ENCODE peak calls at places on chromosomes 12 and 14, in five cellular contexts. O is foreskin fibroblast; X is GM23338; Y is fibroblast of pulmonary artery; S is CD8-positive, alpha-beta T cell. U is an unnamed sample.

GRCh38 chr12:89461649-89462612 is 62.7 kb downstream of the GALNT4 start:
- DNase-seq in O (peak), S (no peak), Y (peak), X (peak), U (no peak)

GRCh38 chr12:49609059-49609874 is 3.8 kb upstream of the FAM186B start:
- DNase-seq in X (no peak), O (no peak), Y (no peak), S (no peak), U (no peak)

GRCh38 chr12:129887047-129887568 is 16.7 kb downstream of the TMEM132D start:
- DNase-seq in Y (no peak), S (no peak), O (no peak), X (no peak), U (no peak)

GRCh38 chr14:33454707-33455106 is 496.2 kb downstream of the EGLN3 start:
- DNase-seq in O (no peak), Y (no peak), X (no peak), S (no peak), U (no peak)

GRCh38 chr14:24852312-24853060 is 197.5 kb downstream of the STXBP6 start:
- DNase-seq in S (no peak), X (peak), O (no peak), Y (no peak), U (no peak)

GRCh38 chr12:58633479-58633878 is 286.8 kb downstream of the LRIG3 start:
- DNase-seq in S (no peak), Y (peak), X (no peak), O (no peak), U (no peak)

GRCh38 chr12:132395908-132396305 is 66.5 kb upstream of the GALNT9 start:
- DNase-seq in O (no peak), X (no peak), S (no peak), Y (no peak), U (no peak)

GRCh38 chr12:121560392-121561021 is 20.3 kb downstream of the KDM2B start:
- DNase-seq in X (no peak), S (no peak), O (no peak), Y (no peak), U (no peak)

GRCh38 chr12:19741132-19741489 is 301.8 kb downstream of the AEBP2 start:
- DNase-seq in S (no peak), O (no peak), Y (no peak), X (no peak), U (no peak)

GRCh38 chr12:47408171-47408871 is 297.5 kb downstream of the RPAP3 start:
- DNase-seq in S (peak), X (peak), O (no peak), Y (no peak), U (no peak)

GRCh38 chr14:104567957-104568225 is 11.7 kb upstream of the C14orf180 start:
- DNase-seq in S (no peak), Y (no peak), X (no peak), O (no peak), U (no peak)

GRCh38 chr12:5166976-5167375 is 123.3 kb downstream of the KCNA5 start:
- DNase-seq in O (peak), Y (peak), S (no peak), X (no peak), U (peak)

GRCh38 chr12:75589801-75590200 is 78.4 kb upstream of the KRR1 start:
- DNase-seq in S (no peak), X (no peak), Y (no peak), O (peak), U (no peak)

GRCh38 chr12:32322354-32322753 is 77.0 kb upstream of the FGD4 start:
- DNase-seq in X (no peak), S (no peak), Y (no peak), O (no peak), U (no peak)

GRCh38 chr12:52765702-52766101 is 11.4 kb downstream of the KRT76 start:
- DNase-seq in S (no peak), X (no peak), O (no peak), Y (no peak), U (no peak)

GRCh38 chr12:63208956-63209355 is 58.0 kb upstream of the AVPR1A start:
- DNase-seq in O (no peak), S (no peak), Y (no peak), X (no peak), U (no peak)

GRCh38 chr12:19842116-19842515 is 402.8 kb downstream of the AEBP2 start:
- DNase-seq in X (no peak), S (no peak), Y (no peak), O (no peak), U (no peak)

GRCh38 chr12:64318605-64319004 is 72.0 kb downstream of the C12orf56 start:
- DNase-seq in Y (peak), S (no peak), X (peak), O (peak), U (no peak)

GRCh38 chr12:52363111-52363679 is 4.1 kb downstream of the KRT85 start:
- DNase-seq in S (no peak), Y (no peak), X (no peak), O (no peak), U (no peak)

GRCh38 chr12:78143717-78144116 is 313.0 kb downstream of the NAV3 start:
- DNase-seq in O (no peak), S (no peak), X (no peak), Y (no peak), U (no peak)

GRCh38 chr12:78146365-78146772 is 315.7 kb downstream of the NAV3 start:
- DNase-seq in S (no peak), X (peak), O (peak), Y (peak), U (no peak)

GRCh38 chr12:78149459-78149858 is 318.8 kb downstream of the NAV3 start:
- DNase-seq in S (no peak), O (no peak), X (no peak), Y (peak), U (no peak)
- H3K4me3 ChIP-seq in S (no peak), O (no peak), X (no peak), Y (no peak), U (no peak)

DNA sequence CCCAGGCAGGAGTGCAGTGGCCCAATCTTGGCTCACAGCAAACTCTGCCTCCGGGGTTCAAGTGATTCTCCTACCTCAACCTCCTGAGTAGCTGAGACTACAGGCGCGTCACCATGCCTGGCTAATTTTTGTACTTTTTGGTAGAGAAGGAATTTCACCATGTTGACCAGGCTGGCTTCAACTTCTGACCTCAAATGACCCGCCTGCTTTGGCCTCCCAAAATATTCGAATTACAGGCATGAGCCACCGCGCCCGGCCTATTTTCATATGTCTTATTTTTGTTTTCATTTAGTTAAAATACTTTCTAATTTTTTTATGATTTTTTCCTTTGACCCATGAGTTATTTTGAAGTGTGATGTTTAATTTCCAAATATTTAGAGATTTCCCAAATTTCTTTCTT is 143.6 kb upstream of the VRK1 start:
- DNase-seq in O (no peak), Y (no peak), S (no peak), X (no peak), U (no peak)
- TF ChIP-seq CTCF in O (no peak), Y (no peak), S (no peak), X (no peak), U (no peak)

GRCh38 chr14:65302571-65303184 is 109.9 kb upstream of the FUT8 start:
- DNase-seq in Y (no peak), S (no peak), O (no peak), X (no peak), U (no peak)

GRCh38 chr14:65303185-65303901 is 109.2 kb upstream of the FUT8 start:
- DNase-seq in S (no peak), O (peak), X (peak), Y (peak), U (no peak)

GRCh38 chr14:65304239-65304638 is 108.3 kb upstream of the FUT8 start:
- DNase-seq in Y (no peak), X (no peak), S (no peak), O (no peak), U (no peak)

GRCh38 chr14:65304963-65305362 is 107.6 kb upstream of the FUT8 start:
- DNase-seq in X (no peak), O (no peak), Y (no peak), S (no peak), U (no peak)

GRCh38 chr14:65303902-65304222 is 108.7 kb upstream of the FUT8 start:
- DNase-seq in X (no peak), Y (no peak), S (no peak), O (no peak), U (no peak)
- H3K4me3 ChIP-seq in X (no peak), Y (no peak), S (no peak), O (no peak), U (no peak)

DNA sequence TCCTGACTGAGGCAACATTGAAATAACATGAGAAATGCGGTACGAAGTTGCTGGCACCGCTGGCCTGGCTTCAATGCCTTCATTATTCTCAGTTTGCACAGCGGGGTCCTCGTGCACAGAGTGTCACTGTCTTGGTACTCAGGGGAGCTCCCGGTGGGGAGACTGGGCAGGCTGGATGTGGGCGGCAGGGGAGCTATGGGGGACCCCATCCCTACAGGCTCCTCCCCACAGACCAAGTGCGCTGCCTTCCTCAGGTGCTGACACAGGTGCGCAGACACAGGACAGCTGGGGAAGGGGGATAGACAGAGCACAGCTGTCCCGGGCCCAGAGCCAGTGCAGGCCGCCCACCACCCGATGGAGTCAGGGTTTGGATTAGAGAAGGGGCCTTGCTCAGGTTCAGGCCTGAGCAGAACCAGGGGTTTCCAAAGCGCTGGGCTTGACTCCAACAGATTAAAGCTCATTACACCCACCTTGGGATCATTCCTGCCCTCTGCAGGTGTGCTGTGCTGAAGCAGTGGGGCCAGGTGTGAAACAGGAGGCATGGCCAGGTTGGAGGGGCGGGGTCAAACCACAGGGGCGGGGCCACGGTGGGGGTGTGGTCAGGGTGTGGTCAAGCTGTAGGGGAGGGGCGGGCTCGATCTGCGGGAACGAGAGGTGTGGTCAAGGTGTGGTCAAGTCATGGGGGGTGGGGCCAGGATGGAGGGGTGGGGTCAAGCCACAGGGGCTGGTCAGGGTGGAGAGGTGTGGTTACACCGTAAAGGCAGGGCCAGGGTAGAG is 270.3 kb downstream of the ADGRD1 start:
- DNase-seq in X (peak), Y (no peak), O (no peak), S (no peak), U (no peak)
- TF ChIP-seq CTCF in X (no peak), Y (no peak), O (no peak), S (no peak), U (no peak)

GRCh38 chr14:50399251-50400032 is 2.8 kb upstream of the CDKL1 start:
- DNase-seq in X (no peak), O (peak), Y (peak), S (no peak), U (no peak)

GRCh38 chr14:50397461-50398196 is 948 bp upstream of the CDKL1 start:
- DNase-seq in Y (peak), O (peak), X (peak), S (no peak), U (no peak)

GRCh38 chr14:50396636-50397460 is at the start of gene CDKL1:
- DNase-seq in O (peak), X (peak), S (peak), Y (peak), U (no peak)

GRCh38 chr14:50394713-50395112 is 2.0 kb downstream of the CDKL1 start:
- DNase-seq in X (no peak), O (no peak), Y (no peak), S (no peak), U (no peak)

GRCh38 chr14:50395448-50395847 is 1.2 kb downstream of the CDKL1 start:
- DNase-seq in S (no peak), Y (no peak), X (no peak), O (no peak), U (no peak)
- H3K4me3 ChIP-seq in S (no peak), Y (peak), X (peak), O (peak), U (no peak)

GRCh38 chr14:69860221-69860620 is 19.0 kb upstream of the SMOC1 start:
- DNase-seq in X (no peak), O (no peak), S (no peak), Y (no peak), U (no peak)

GRCh38 chr14:69861170-69861569 is 18.0 kb upstream of the SMOC1 start:
- DNase-seq in Y (no peak), X (no peak), O (no peak), S (no peak), U (no peak)

GRCh38 chr14:69859591-69859990 is 19.6 kb upstream of the SMOC1 start:
- DNase-seq in X (no peak), Y (no peak), O (no peak), S (no peak), U (no peak)

GRCh38 chr14:69865701-69866365 is 13.4 kb upstream of the SMOC1 start:
- DNase-seq in O (no peak), Y (no peak), S (no peak), X (no peak), U (no peak)

GRCh38 chr14:69863083-69863482 is 16.1 kb upstream of the SMOC1 start:
- DNase-seq in O (no peak), Y (peak), X (no peak), S (no peak), U (no peak)
- TF ChIP-seq CTCF in O (no peak), Y (no peak), X (no peak), S (no peak), U (no peak)

GRCh38 chr14:60646202-60646886 is 2.9 kb downstream of the SIX1 start:
- DNase-seq in S (no peak), X (peak), Y (no peak), O (peak), U (no peak)

GRCh38 chr14:60648169-60648933 is 926 bp downstream of the SIX1 start:
- DNase-seq in X (peak), S (no peak), O (peak), Y (no peak), U (no peak)

GRCh38 chr14:60648934-60649814 is at the start of gene SIX1:
- DNase-seq in S (no peak), X (peak), O (peak), Y (peak), U (peak)

GRCh38 chr14:60647081-60647836 is 2.0 kb downstream of the SIX1 start:
- DNase-seq in O (peak), X (peak), Y (no peak), S (no peak), U (no peak)

GRCh38 chr14:60647837-60648168 is 1.5 kb downstream of the SIX1 start:
- DNase-seq in S (no peak), O (no peak), Y (no peak), X (no peak), U (no peak)
- H3K4me3 ChIP-seq in S (peak), O (peak), Y (peak), X (peak), U (peak)

GRCh38 chr14:89015016-89015415 is 190.6 kb downstream of the TTC8 start:
- DNase-seq in S (no peak), Y (peak), O (peak), X (peak), U (no peak)
- TF ChIP-seq CTCF in S (no peak), Y (peak), O (peak), X (no peak), U (no peak)

DNA sequence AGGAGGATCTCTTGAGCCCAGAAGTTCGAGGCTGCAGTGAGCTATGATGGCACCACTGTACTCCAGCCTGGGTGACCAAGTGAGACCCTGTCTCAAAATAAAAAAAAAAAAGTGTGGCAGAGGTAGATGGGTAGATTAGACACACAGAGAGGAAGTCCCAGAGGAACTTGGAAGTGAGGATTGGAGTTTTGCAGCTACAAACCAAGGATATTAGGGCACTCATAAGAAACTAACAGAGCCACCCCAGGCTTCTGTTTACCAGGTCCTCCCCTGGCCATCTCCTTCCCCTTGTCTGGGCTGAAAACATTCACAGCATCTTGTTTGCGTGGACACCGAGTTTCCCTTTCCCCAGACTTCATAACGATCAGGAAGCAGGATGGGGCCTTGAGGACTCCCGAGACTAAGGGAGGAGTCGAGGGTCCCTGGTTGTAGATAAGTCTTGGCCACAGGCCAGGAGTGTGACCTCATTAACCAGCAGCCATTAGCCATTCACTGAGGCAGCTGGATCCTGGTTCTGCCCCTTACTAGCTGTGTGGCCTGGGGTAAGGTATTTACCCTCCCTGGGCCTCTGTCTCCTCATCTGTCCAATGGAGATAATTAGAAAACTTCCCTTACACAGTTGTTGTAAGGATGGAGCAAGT is 2.1 kb downstream of the MAP1LC3B2 start:
- DNase-seq in Y (no peak), O (no peak), S (no peak), X (no peak), U (no peak)
- H3K4me3 ChIP-seq in Y (no peak), O (no peak), S (no peak), X (no peak), U (no peak)

DNA sequence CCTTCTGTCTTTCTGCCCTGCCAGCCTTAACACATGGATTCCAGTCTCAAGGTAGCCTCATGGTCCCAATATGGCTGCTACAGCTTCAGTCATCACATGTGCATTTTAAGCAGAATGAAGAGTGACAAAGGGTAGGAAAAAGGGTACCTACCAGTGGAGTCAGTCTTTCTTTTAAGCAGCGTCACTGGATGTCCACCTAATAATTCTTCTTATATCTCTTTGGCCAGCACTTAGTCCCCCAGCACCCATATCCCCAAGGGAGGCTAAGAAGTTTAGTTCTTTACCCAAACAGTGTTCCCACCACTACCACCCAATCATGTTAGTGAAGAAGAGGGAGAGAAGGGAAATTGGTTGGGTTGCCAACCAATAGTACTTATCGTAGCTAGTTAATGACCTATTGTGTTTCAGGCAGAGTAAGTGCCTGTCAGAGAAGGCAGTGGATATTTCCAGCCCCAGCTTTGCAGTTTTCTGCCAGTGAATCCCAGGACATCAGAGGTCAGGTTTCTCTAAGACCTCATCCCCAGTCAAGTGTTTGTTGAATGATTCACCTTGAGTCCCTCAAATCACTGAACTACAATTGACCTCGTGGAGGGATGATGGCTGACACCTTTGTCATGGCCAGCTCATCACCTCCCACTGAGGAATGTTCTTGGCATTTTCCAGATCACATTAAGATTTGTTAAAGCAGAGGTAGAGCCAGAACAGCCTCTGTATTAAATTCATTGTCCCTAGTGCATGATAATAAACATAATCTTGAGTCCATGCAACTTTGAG is 250.9 kb upstream of the CRY1 start:
- DNase-seq in Y (no peak), O (peak), S (no peak), X (no peak), U (no peak)
- TF ChIP-seq CTCF in Y (no peak), O (no peak), S (no peak), X (no peak), U (no peak)

U was measured in AG04449.